ENCODE peak calls at places on chromosomes 3 and 15, in seven cellular contexts. M is psoas muscle; B is activated CD8-positive, alpha-beta memory T cell treated with anti-CD3 and anti-CD28 coated beads, Interleukin-2, amount 10 ng/mL, durations not matched to agents 7 days and 5 days; P is CD8-positive, alpha-beta T cell; U is body of pancreas; Q is T-helper 17 cell; J is Right ventricle myocardium inferior. L is an unnamed sample.

GRCh38 chr3:24704496-24704895 is 209.8 kb upstream of the THRB start:
- ATAC-seq in U (no peak), M (peak), J (no peak), Q (no peak), B (no peak), P (no peak), L (no peak)

GRCh38 chr15:89157918-89158564 is 63.3 kb downstream of the RLBP1 start:
- ATAC-seq in J (peak), M (no peak), Q (no peak), P (no peak), U (no peak), B (no peak), L (no peak)

GRCh38 chr3:121330586-121330985 is 215.2 kb downstream of the POLQ start:
- ATAC-seq in P (no peak), J (no peak), M (peak), Q (no peak), B (no peak), U (no peak), L (no peak)

GRCh38 chr3:149115114-149115513 is 14.3 kb upstream of the HPS3 start:
- ATAC-seq in B (no peak), P (no peak), Q (no peak), U (no peak), M (no peak), J (no peak), L (no peak)

GRCh38 chr15:47796339-47796738 is 79.0 kb downstream of the SEMA6D start:
- ATAC-seq in M (peak), U (no peak), J (peak), Q (no peak), B (no peak), P (no peak), L (no peak)

GRCh38 chr3:196868297-196868661 is 559 bp downstream of the SENP5 start:
- ATAC-seq in B (peak), M (peak), Q (no peak), U (peak), J (peak), P (no peak), L (no peak)

GRCh38 chr15:50248994-50249586 is 16.4 kb downstream of the HDC start:
- ATAC-seq in M (no peak), U (no peak), Q (no peak), J (no peak), P (no peak), B (peak), L (no peak)

GRCh38 chr3:123373535-123373987 is 75.3 kb downstream of the ADCY5 start:
- ATAC-seq in Q (no peak), B (no peak), M (no peak), U (no peak), P (no peak), J (peak), L (peak)

GRCh38 chr3:87468938-87469337 is 192.6 kb upstream of the POU1F1 start:
- ATAC-seq in Q (no peak), P (no peak), B (no peak), J (no peak), U (no peak), M (no peak), L (no peak)

GRCh38 chr3:79139395-79140060 is 628.3 kb downstream of the ROBO1 start:
- ATAC-seq in Q (no peak), M (no peak), B (no peak), J (no peak), P (no peak), U (no peak), L (no peak)

GRCh38 chr3:153269730-153270129 is 107.7 kb downstream of the RAP2B start:
- ATAC-seq in P (no peak), J (no peak), U (no peak), M (no peak), B (no peak), Q (no peak), L (no peak)

GRCh38 chr3:183116051-183116614 is 16.8 kb upstream of the MCCC1 start:
- ATAC-seq in M (peak), Q (peak), U (peak), P (peak), B (peak), J (no peak), L (no peak)

GRCh38 chr15:40693904-40694705 is 869 bp upstream of the RAD51 start:
- ATAC-seq in Q (no peak), U (peak), P (no peak), B (no peak), J (peak), M (no peak), L (no peak)

GRCh38 chr15:78455749-78456148 is 17.7 kb downstream of the IREB2 start:
- ATAC-seq in M (peak), U (no peak), Q (no peak), P (no peak), B (no peak), J (peak), L (no peak)

GRCh38 chr15:74158855-74159650 is 14.5 kb upstream of the ISLR start:
- ATAC-seq in J (no peak), M (no peak), P (no peak), U (no peak), Q (no peak), B (peak), L (peak)

GRCh38 chr3:121430816-121431215 is 115.0 kb downstream of the POLQ start:
- ATAC-seq in Q (no peak), M (no peak), J (no peak), B (no peak), P (no peak), U (no peak), L (no peak)